ENCODE peak calls at places on chromosomes 12 and 14, in five cellular contexts. M is IMR-90, W is neuronal stem cell, G is H1, I is trophoblast cell. Z is an unnamed sample.

GRCh38 chr12:46944771-46945170 is 119.0 kb upstream of the SLC38A4 start:
- DNase-seq in M (no peak), W (no peak), G (no peak), I (peak), Z (peak)

GRCh38 chr12:122028601-122029560 is 7.2 kb downstream of the BCL7A start:
- DNase-seq in M (no peak), W (no peak), G (no peak), I (no peak), Z (no peak)

GRCh38 chr12:104059963-104060362 is 4.4 kb upstream of the HCFC2 start:
- DNase-seq in M (no peak), W (no peak), G (no peak), I (no peak), Z (no peak)

GRCh38 chr12:120642806-120643205 is 2.4 kb downstream of the CABP1 start:
- DNase-seq in M (peak), W (no peak), G (no peak), I (no peak), Z (no peak)

GRCh38 chr12:113060336-113060960 is 3.9 kb downstream of the DTX1 start:
- DNase-seq in M (no peak), W (no peak), G (no peak), I (no peak), Z (no peak)

GRCh38 chr12:121033625-121034349 is 5.3 kb downstream of the OASL start:
- DNase-seq in M (no peak), W (no peak), G (no peak), I (no peak), Z (peak)

GRCh38 chr12:113227169-113227568 is 5.9 kb downstream of the TPCN1 start:
- DNase-seq in M (no peak), W (no peak), G (no peak), I (no peak), Z (no peak)

GRCh38 chr14:24368562-24369252 is 723 bp downstream of the NFATC4 start:
- DNase-seq in M (peak), W (peak), G (no peak), I (no peak), Z (peak)

GRCh38 chr12:121465921-121466799 is 66.2 kb downstream of the RNF34 start:
- DNase-seq in M (no peak), W (no peak), G (no peak), I (no peak), Z (peak)

GRCh38 chr12:10618338-10618987 is 5.1 kb upstream of the MAGOHB start:
- DNase-seq in M (peak), W (no peak), G (no peak), I (peak), Z (peak)

GRCh38 chr14:99758121-99758871 is 34.9 kb upstream of the EML1 start:
- DNase-seq in M (peak), W (no peak), G (no peak), I (no peak), Z (peak)

DNA sequence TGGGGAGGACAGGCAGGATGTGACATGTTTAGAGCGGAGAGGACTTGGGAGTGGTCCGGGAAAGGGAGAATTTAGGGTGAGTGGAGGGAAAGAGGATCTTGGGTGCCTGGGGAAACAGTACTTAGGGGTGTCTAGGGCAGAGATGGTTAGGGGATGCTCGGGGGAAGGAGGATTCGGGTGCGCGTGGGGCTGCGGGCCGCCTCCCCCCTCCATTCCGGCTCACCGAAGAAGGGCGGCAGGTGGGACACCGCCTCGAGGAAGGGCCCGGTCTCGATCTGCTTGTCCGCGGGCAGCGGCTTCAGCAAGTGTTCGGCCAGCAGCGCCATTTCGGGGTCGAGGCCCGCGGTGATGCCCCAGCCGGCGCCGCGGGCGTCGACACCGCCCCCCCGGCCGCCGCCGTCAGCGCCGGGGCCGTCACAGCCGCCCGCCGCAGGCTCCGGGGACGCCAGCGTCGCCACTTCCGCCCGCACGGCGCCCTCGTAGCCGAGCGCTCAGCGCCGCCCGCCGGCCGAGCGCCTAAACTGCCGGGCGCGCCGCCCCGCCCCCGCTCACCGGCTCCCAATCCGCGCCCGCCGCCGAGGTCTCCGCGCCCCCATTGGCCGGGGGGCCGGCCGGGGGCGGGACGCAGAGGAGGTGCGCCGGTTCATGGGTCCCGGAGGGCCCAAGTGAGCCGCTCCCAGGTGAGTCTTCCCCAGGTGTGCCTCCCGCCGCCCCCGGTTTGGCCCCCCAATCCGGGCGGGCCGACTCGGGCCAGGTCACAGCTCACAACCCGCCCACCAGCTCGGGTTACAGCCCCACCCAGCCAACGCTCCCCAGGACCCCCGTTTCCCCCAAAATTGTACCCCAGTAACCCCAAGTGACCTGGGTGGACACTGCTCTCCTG is at the start of gene GLTP:
- DNase-seq in M (peak), W (peak), G (peak), I (peak), Z (peak)
- H4K8ac ChIP-seq in M (peak), W (no peak), G (peak), I (peak), Z (peak)

GRCh38 chr12:97132270-97132669 is 225.2 kb downstream of the NEDD1 start:
- DNase-seq in M (no peak), W (no peak), G (no peak), I (no peak), Z (no peak)

GRCh38 chr12:97127061-97127460 is 220.0 kb downstream of the NEDD1 start:
- DNase-seq in M (no peak), W (peak), G (no peak), I (no peak), Z (no peak)

GRCh38 chr12:97134495-97134894 is 227.4 kb downstream of the NEDD1 start:
- DNase-seq in M (no peak), W (no peak), G (no peak), I (no peak), Z (no peak)

GRCh38 chr12:97131220-97131981 is 224.3 kb downstream of the NEDD1 start:
- DNase-seq in M (no peak), W (peak), G (peak), I (peak), Z (no peak)
- H3K14ac ChIP-seq in M (no peak), W (no peak), G (no peak), I (no peak), Z (no peak)

DNA sequence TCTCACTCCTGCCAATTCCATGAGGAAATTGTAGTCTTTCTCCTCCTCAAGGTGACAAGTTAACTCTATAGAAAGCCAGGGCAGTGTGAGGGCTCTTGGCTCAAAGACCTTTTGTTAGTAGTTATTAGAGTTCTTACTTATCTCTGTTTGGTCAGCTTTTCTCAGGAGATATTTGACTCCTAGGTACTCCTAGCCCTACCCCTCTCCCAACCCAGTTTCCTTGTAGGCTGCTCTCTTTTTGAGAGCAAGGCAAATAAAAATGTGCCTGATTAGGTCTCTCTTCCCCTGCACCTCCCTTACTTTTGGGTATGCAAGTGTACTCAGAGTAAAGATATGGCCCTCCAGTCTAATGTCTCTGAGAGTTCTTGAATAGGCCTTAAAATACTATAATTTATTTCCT is 23.8 kb downstream of the BTG1 start:
- DNase-seq in M (no peak), W (no peak), G (no peak), I (no peak), Z (no peak)
- H3K4me3 ChIP-seq in M (no peak), W (no peak), G (no peak), I (no peak), Z (no peak)

GRCh38 chr12:45244561-45245348 is 28.9 kb downstream of the ANO6 start:
- DNase-seq in M (peak), W (no peak), G (no peak), I (no peak), Z (peak)
- H4K8ac ChIP-seq in M (no peak), W (no peak), G (no peak), I (no peak), Z (no peak)

GRCh38 chr12:51475543-51475942 is 50.9 kb downstream of the SLC4A8 start:
- DNase-seq in M (peak), W (no peak), G (no peak), I (no peak), Z (no peak)

GRCh38 chr12:51472984-51473383 is 48.4 kb downstream of the SLC4A8 start:
- DNase-seq in M (no peak), W (no peak), G (no peak), I (no peak), Z (no peak)

GRCh38 chr12:51473947-51474346 is 49.3 kb downstream of the SLC4A8 start:
- DNase-seq in M (no peak), W (no peak), G (no peak), I (no peak), Z (no peak)

GRCh38 chr12:51470116-51470515 is 45.5 kb downstream of the SLC4A8 start:
- DNase-seq in M (no peak), W (no peak), G (no peak), I (no peak), Z (no peak)

DNA sequence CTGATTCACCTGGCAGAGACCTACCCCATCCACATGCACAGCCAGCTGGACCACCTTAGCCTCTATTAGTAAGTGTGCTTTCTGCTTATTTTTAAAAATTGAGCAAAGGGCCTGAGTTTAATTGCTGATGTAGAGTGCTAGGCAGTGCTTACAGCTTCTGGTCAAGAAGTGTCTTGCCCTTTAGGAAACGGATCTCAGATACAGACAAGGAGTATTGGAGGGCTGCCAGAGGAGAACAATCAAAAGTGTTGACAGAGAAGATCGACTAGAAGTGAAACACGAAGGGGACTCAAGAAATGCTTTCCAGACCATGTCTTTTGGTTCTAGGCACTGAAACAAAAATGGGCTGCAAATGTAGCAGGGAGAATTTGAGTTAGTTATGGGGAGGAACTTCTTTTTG is 46.8 kb downstream of the SLC4A8 start:
- DNase-seq in M (no peak), W (no peak), G (no peak), I (no peak), Z (no peak)
- H3K14ac ChIP-seq in M (no peak), W (no peak), G (no peak), I (no peak), Z (no peak)

DNA sequence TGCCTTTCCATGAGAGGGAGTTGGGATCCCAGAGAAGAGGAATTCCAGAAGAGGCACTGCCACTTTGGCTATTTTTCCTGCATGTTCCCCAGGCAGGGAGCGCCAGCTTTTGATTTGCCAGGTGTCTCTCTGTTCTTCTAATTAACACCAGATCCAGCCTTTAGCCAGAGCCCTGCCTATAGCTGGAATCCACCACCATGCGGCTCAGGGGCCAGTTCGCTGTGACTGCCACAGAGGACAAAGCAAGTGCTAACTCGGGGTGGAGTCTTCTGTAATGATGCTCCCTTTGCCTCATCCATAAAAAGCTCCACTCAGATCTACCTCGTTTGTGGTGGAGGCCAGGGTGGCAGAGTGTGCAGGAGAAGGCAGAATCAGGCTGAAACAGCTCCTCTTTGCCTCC is 17.9 kb upstream of the CTDSP2 start:
- DNase-seq in M (no peak), W (no peak), G (no peak), I (no peak), Z (no peak)
- H3K4me3 ChIP-seq in M (no peak), W (no peak), G (peak), I (no peak), Z (peak)

DNA sequence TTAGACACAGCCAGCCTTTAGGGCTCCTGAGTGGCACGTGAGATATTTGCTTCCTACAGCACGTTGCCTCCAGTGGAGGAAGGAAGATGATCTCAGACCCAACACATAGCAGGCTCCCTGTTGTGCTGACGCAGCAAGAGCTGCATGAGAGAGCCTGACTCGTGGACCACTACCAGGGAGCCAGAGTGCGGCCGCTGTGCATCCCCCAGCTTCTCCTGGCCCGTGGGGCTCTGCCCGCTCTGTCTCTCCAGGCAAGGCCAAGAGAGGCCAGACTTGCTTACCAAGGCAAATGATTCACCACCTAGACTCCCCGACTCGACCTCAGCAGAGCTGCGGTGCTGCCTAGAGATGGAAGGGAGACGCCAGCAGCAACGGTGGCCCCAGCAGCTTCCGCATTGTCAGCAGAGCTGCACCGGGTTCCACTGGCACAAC is 37.5 kb downstream of the MAP3K9 start:
- DNase-seq in M (no peak), W (no peak), G (peak), I (no peak), Z (no peak)
- H4K8ac ChIP-seq in M (no peak), W (no peak), G (peak), I (no peak), Z (no peak)

GRCh38 chr12:124648710-124649384 is 81.4 kb upstream of the NCOR2 start:
- DNase-seq in M (no peak), W (no peak), G (no peak), I (no peak), Z (no peak)

GRCh38 chr12:124647316-124647715 is 79.9 kb upstream of the NCOR2 start:
- DNase-seq in M (no peak), W (no peak), G (no peak), I (no peak), Z (no peak)

GRCh38 chr12:124645530-124646244 is 78.3 kb upstream of the NCOR2 start:
- DNase-seq in M (no peak), W (no peak), G (no peak), I (no peak), Z (no peak)

GRCh38 chr12:124650912-124651311 is 83.5 kb upstream of the NCOR2 start:
- DNase-seq in M (no peak), W (no peak), G (no peak), I (no peak), Z (no peak)

GRCh38 chr12:124646385-124647230 is 79.2 kb upstream of the NCOR2 start:
- DNase-seq in M (no peak), W (no peak), G (no peak), I (no peak), Z (no peak)
- H3K14ac ChIP-seq in M (no peak), W (no peak), G (no peak), I (no peak), Z (no peak)